ENCODE peak calls at places on chromosome 2, in five cellular contexts. One of them, this sample, is unnamed.

GRCh38 chr2:29518010-29518409 is 402.8 kb downstream of the CLIP4 start:
- DNase-seq in neural crest cell: no peak
- DNase-seq in progenitor cell of endocrine pancreas: no peak
- DNase-seq in ascending aorta: no peak
- DNase-seq in nephron progenitor cell: no peak
- DNase-seq in this sample: no peak

GRCh38 chr2:217661378-217661777 is 341.4 kb downstream of the TNS1 start:
- DNase-seq in neural crest cell: no peak
- DNase-seq in progenitor cell of endocrine pancreas: no peak
- DNase-seq in ascending aorta: no peak
- DNase-seq in nephron progenitor cell: no peak
- DNase-seq in this sample: no peak

GRCh38 chr2:15596350-15596749 is 4.7 kb downstream of the DDX1 start:
- DNase-seq in neural crest cell: no peak
- DNase-seq in progenitor cell of endocrine pancreas: no peak
- DNase-seq in ascending aorta: no peak
- DNase-seq in nephron progenitor cell: no peak
- DNase-seq in this sample: no peak

GRCh38 chr2:118345465-118345864 is 257.2 kb downstream of the INSIG2 start:
- DNase-seq in neural crest cell: no peak
- DNase-seq in progenitor cell of endocrine pancreas: no peak
- DNase-seq in ascending aorta: no peak
- DNase-seq in nephron progenitor cell: no peak
- DNase-seq in this sample: no peak

GRCh38 chr2:62354771-62355550 is 151.0 kb downstream of the TMEM17 start:
- DNase-seq in neural crest cell: no peak
- DNase-seq in progenitor cell of endocrine pancreas: no peak
- DNase-seq in ascending aorta: no peak
- DNase-seq in nephron progenitor cell: no peak
- DNase-seq in this sample: no peak

GRCh38 chr2:190841707-190842505 is 38.7 kb upstream of the GLS start:
- DNase-seq in neural crest cell: no peak
- DNase-seq in progenitor cell of endocrine pancreas: no peak
- DNase-seq in ascending aorta: no peak
- DNase-seq in nephron progenitor cell: no peak
- DNase-seq in this sample: no peak

GRCh38 chr2:167733750-167734149 is 513.6 kb downstream of the STK39 start:
- DNase-seq in neural crest cell: no peak
- DNase-seq in progenitor cell of endocrine pancreas: no peak
- DNase-seq in ascending aorta: no peak
- DNase-seq in nephron progenitor cell: no peak
- DNase-seq in this sample: no peak

GRCh38 chr2:101803945-101804696 is 106.6 kb downstream of the MAP4K4 start:
- DNase-seq in neural crest cell: peak; percentile 20
- DNase-seq in progenitor cell of endocrine pancreas: no peak
- DNase-seq in ascending aorta: no peak
- DNase-seq in nephron progenitor cell: no peak
- DNase-seq in this sample: no peak

GRCh38 chr2:218806346-218806978 is 24.5 kb downstream of the CYP27A1 start:
- DNase-seq in neural crest cell: no peak
- DNase-seq in progenitor cell of endocrine pancreas: no peak
- DNase-seq in ascending aorta: peak; percentile 75
- DNase-seq in nephron progenitor cell: no peak
- DNase-seq in this sample: no peak

GRCh38 chr2:169038338-169038757 is 7.2 kb upstream of the ABCB11 start:
- DNase-seq in neural crest cell: no peak
- DNase-seq in progenitor cell of endocrine pancreas: no peak
- DNase-seq in ascending aorta: no peak
- DNase-seq in nephron progenitor cell: no peak
- DNase-seq in this sample: no peak

GRCh38 chr2:26681656-26682055 is 10.9 kb upstream of the KCNK3 start:
- DNase-seq in neural crest cell: no peak
- DNase-seq in progenitor cell of endocrine pancreas: no peak
- DNase-seq in ascending aorta: no peak
- DNase-seq in nephron progenitor cell: no peak
- DNase-seq in this sample: no peak

GRCh38 chr2:179532890-179533289 is 268.3 kb upstream of the SESTD1 start:
- DNase-seq in neural crest cell: no peak
- DNase-seq in progenitor cell of endocrine pancreas: no peak
- DNase-seq in ascending aorta: no peak
- DNase-seq in nephron progenitor cell: no peak
- DNase-seq in this sample: no peak

GRCh38 chr2:102449370-102449974 is 23.6 kb upstream of the SLC9A4 start:
- DNase-seq in neural crest cell: peak; percentile 57
- DNase-seq in progenitor cell of endocrine pancreas: no peak
- DNase-seq in ascending aorta: no peak
- DNase-seq in nephron progenitor cell: peak; percentile 60
- DNase-seq in this sample: no peak

GRCh38 chr2:98476192-98476868 is 31.7 kb downstream of the INPP4A start:
- DNase-seq in neural crest cell: no peak
- DNase-seq in progenitor cell of endocrine pancreas: no peak
- DNase-seq in ascending aorta: no peak
- DNase-seq in nephron progenitor cell: no peak
- DNase-seq in this sample: no peak

GRCh38 chr2:159091381-159091780 is 122.9 kb downstream of the TANC1 start:
- DNase-seq in neural crest cell: no peak
- DNase-seq in progenitor cell of endocrine pancreas: no peak
- DNase-seq in ascending aorta: no peak
- DNase-seq in nephron progenitor cell: no peak
- DNase-seq in this sample: no peak

GRCh38 chr2:31660165-31660564 is 79.4 kb upstream of the SRD5A2 start:
- DNase-seq in neural crest cell: no peak
- DNase-seq in progenitor cell of endocrine pancreas: no peak
- DNase-seq in ascending aorta: no peak
- DNase-seq in nephron progenitor cell: no peak
- DNase-seq in this sample: no peak

GRCh38 chr2:127634626-127635379 is 11.2 kb upstream of the GPR17 start:
- DNase-seq in neural crest cell: no peak
- DNase-seq in progenitor cell of endocrine pancreas: no peak
- DNase-seq in ascending aorta: no peak
- DNase-seq in nephron progenitor cell: no peak
- DNase-seq in this sample: no peak

GRCh38 chr2:18282026-18282425 is 278.4 kb downstream of the RDH14 start:
- DNase-seq in neural crest cell: no peak
- DNase-seq in progenitor cell of endocrine pancreas: no peak
- DNase-seq in ascending aorta: no peak
- DNase-seq in nephron progenitor cell: no peak
- DNase-seq in this sample: no peak

GRCh38 chr2:68230246-68231060 is 21.9 kb downstream of the PPP3R1 start:
- DNase-seq in neural crest cell: no peak
- DNase-seq in progenitor cell of endocrine pancreas: no peak
- DNase-seq in ascending aorta: no peak
- DNase-seq in nephron progenitor cell: no peak
- DNase-seq in this sample: no peak

GRCh38 chr2:26595146-26595545 is 46.0 kb downstream of the CIB4 start:
- DNase-seq in neural crest cell: no peak
- DNase-seq in progenitor cell of endocrine pancreas: no peak
- DNase-seq in ascending aorta: no peak
- DNase-seq in nephron progenitor cell: no peak
- DNase-seq in this sample: no peak

GRCh38 chr2:131572175-131572574 is 44.5 kb downstream of the CCDC74A start:
- DNase-seq in neural crest cell: no peak
- DNase-seq in progenitor cell of endocrine pancreas: no peak
- DNase-seq in ascending aorta: no peak
- DNase-seq in nephron progenitor cell: no peak
- DNase-seq in this sample: no peak

GRCh38 chr2:197309369-197310231 is 980 bp downstream of the ANKRD44 start:
- DNase-seq in neural crest cell: peak; percentile 14
- DNase-seq in progenitor cell of endocrine pancreas: peak; percentile 12
- DNase-seq in ascending aorta: no peak
- DNase-seq in nephron progenitor cell: no peak
- DNase-seq in this sample: no peak

GRCh38 chr2:231786177-231786916 is at the start of gene COPS7B:
- DNase-seq in neural crest cell: peak; percentile 85
- DNase-seq in progenitor cell of endocrine pancreas: peak; percentile 78
- DNase-seq in ascending aorta: peak; percentile 23
- DNase-seq in nephron progenitor cell: peak; percentile 92
- DNase-seq in this sample: peak; percentile 33

GRCh38 chr2:2191110-2191707 is 139.9 kb downstream of the MYT1L start:
- DNase-seq in neural crest cell: no peak
- DNase-seq in progenitor cell of endocrine pancreas: no peak
- DNase-seq in ascending aorta: no peak
- DNase-seq in nephron progenitor cell: no peak
- DNase-seq in this sample: no peak

GRCh38 chr2:69119541-69119940 is 106.6 kb downstream of the ANTXR1 start:
- DNase-seq in neural crest cell: no peak
- DNase-seq in progenitor cell of endocrine pancreas: no peak
- DNase-seq in ascending aorta: no peak
- DNase-seq in nephron progenitor cell: no peak
- DNase-seq in this sample: no peak

GRCh38 chr2:95525294-95526035 is 40.9 kb upstream of the TRIM43B start:
- DNase-seq in neural crest cell: no peak
- DNase-seq in progenitor cell of endocrine pancreas: no peak
- DNase-seq in ascending aorta: no peak
- DNase-seq in nephron progenitor cell: no peak
- DNase-seq in this sample: no peak

GRCh38 chr2:202871161-202872141 is at the start of gene ICA1L:
- DNase-seq in neural crest cell: peak; percentile 81
- DNase-seq in progenitor cell of endocrine pancreas: peak; percentile 74
- DNase-seq in ascending aorta: no peak
- DNase-seq in nephron progenitor cell: peak; percentile 89
- DNase-seq in this sample: peak; percentile 39
- TF ChIP-seq CTCF in neural crest cell: no peak
- TF ChIP-seq CTCF in progenitor cell of endocrine pancreas: peak; percentile 17
- TF ChIP-seq CTCF in ascending aorta: peak; percentile 18
- TF ChIP-seq CTCF in nephron progenitor cell: no peak
- TF ChIP-seq CTCF in this sample: no peak

GRCh38 chr2:65033178-65033577 is 23.0 kb upstream of the CEP68 start:
- DNase-seq in neural crest cell: no peak
- DNase-seq in progenitor cell of endocrine pancreas: no peak
- DNase-seq in ascending aorta: no peak
- DNase-seq in nephron progenitor cell: no peak
- DNase-seq in this sample: no peak
- TF ChIP-seq CTCF in neural crest cell: peak; percentile 19
- TF ChIP-seq CTCF in progenitor cell of endocrine pancreas: no peak
- TF ChIP-seq CTCF in ascending aorta: no peak
- TF ChIP-seq CTCF in nephron progenitor cell: no peak
- TF ChIP-seq CTCF in this sample: no peak

GRCh38 chr2:226795281-226796011 is 4.2 kb downstream of the IRS1 start:
- DNase-seq in neural crest cell: no peak
- DNase-seq in progenitor cell of endocrine pancreas: no peak
- DNase-seq in ascending aorta: no peak
- DNase-seq in nephron progenitor cell: peak; percentile 8
- DNase-seq in this sample: no peak
- TF ChIP-seq CTCF in neural crest cell: no peak
- TF ChIP-seq CTCF in progenitor cell of endocrine pancreas: no peak
- TF ChIP-seq CTCF in ascending aorta: peak; percentile 24
- TF ChIP-seq CTCF in nephron progenitor cell: no peak
- TF ChIP-seq CTCF in this sample: no peak

DNA sequence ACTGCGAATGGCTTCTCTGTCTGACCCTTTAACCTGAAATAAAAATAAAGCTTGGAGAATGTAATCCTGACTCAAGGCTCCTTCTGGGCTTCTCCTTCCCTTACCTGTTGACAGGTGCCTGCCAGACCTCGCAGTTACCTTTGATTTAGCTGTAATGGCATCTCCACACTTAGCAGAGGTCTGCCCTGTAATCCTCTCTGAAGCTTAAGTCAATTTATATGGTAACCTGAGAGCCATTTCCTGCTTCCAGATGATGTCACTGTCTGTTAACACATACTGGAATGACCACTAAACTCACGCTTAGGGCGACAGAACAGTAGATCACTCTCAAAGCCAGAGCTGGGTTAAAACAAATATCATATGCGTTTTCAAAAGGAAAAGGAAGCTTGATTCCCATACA is 29.4 kb upstream of the FOXI3 start:
- DNase-seq in neural crest cell: no peak
- DNase-seq in progenitor cell of endocrine pancreas: no peak
- DNase-seq in ascending aorta: no peak
- DNase-seq in nephron progenitor cell: peak; percentile 10
- DNase-seq in this sample: no peak
- TF ChIP-seq CTCF in neural crest cell: no peak
- TF ChIP-seq CTCF in progenitor cell of endocrine pancreas: no peak
- TF ChIP-seq CTCF in ascending aorta: no peak
- TF ChIP-seq CTCF in nephron progenitor cell: no peak
- TF ChIP-seq CTCF in this sample: no peak

DNA sequence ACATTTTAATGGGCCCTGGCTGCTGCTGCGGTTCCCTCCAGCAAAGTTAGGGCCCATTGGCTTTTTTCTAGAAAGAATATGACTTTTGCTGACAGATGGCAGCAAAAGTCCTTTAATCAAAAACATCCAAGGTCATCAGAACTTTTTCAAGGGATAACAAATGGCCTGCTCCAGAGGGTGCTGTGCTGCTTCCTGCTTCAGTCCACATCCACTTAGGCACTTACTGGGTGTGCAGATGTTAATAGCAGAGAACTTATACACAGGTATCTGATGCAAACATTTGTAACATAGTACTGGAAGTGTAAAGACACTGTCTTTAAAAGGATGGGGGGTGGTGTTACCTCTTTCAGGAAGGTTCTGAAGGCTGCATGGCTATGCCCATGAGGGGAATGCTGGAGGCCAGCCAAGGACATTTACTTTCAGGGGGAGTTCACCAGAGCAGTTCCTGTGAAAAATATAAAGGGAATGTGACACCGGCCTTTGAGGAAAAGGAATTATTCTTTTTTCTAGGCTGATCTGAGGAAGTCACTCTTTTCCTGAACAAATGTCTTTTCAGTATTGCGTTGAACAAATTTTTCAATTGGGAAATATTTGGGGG is 5.6 kb downstream of the HOXD8 start:
- DNase-seq in neural crest cell: no peak
- DNase-seq in progenitor cell of endocrine pancreas: no peak
- DNase-seq in ascending aorta: no peak
- DNase-seq in nephron progenitor cell: no peak
- DNase-seq in this sample: no peak
- TF ChIP-seq CTCF in neural crest cell: no peak
- TF ChIP-seq CTCF in progenitor cell of endocrine pancreas: no peak
- TF ChIP-seq CTCF in ascending aorta: no peak
- TF ChIP-seq CTCF in nephron progenitor cell: no peak
- TF ChIP-seq CTCF in this sample: no peak

This sample was measured in omental fat pad.